ENCODE peak calls at places on chromosomes 2 and 18, in nine cellular contexts. H is upper lobe of left lung, Y is H1, L is ovary, Z is transverse colon, R is K562, V is A549, U is sigmoid colon, Q is stomach. O is an unnamed sample.

GRCh38 chr2:83081835-83082522 is 1377.1 kb downstream of the SUCLG1 start:
- DNase-seq in H (no peak), Y (no peak), L (no peak), Z (no peak), R (no peak), V (no peak), U (no peak), Q (no peak), O (no peak)

GRCh38 chr2:46428911-46429436 is 50.4 kb upstream of the TMEM247 start:
- DNase-seq in H (no peak), Y (no peak), L (no peak), Z (no peak), R (peak; percentile 92), V (no peak), U (no peak), Q (no peak), O (no peak)

GRCh38 chr2:223980397-223980735 is 23.1 kb downstream of the MRPL44 start:
- DNase-seq in H (no peak), Y (no peak), L (no peak), Z (no peak), R (no peak), V (no peak), U (no peak), Q (no peak), O (no peak)

GRCh38 chr2:14756981-14757657 is 124.6 kb downstream of the LRATD1 start:
- DNase-seq in H (no peak), Y (no peak), L (no peak), Z (no peak), R (no peak), V (no peak), U (no peak), Q (no peak), O (no peak)

GRCh38 chr2:69565431-69565839 is 78.1 kb downstream of the AAK1 start:
- DNase-seq in H (peak; percentile 54), Y (peak; percentile 39), L (peak; percentile 44), Z (peak; percentile 64), R (peak; percentile 78), V (peak; percentile 50), U (peak; percentile 64), Q (peak; percentile 57), O (no peak)

GRCh38 chr2:205686231-205687017 is 4.1 kb downstream of the NRP2 start:
- DNase-seq in H (no peak), Y (no peak), L (no peak), Z (no peak), R (no peak), V (no peak), U (peak; percentile 72), Q (no peak), O (no peak)

GRCh38 chr2:223970343-223971128 is 13.3 kb downstream of the MRPL44 start:
- DNase-seq in H (no peak), Y (no peak), L (no peak), Z (no peak), R (no peak), V (no peak), U (no peak), Q (peak; percentile 32), O (peak; percentile 89)

GRCh38 chr18:77138270-77138669 is 5.7 kb upstream of the MBP start:
- DNase-seq in H (peak; percentile 65), Y (no peak), L (no peak), Z (no peak), R (no peak), V (no peak), U (no peak), Q (peak; percentile 72), O (no peak)

GRCh38 chr2:66661253-66662173 is 226.6 kb downstream of the MEIS1 start:
- DNase-seq in H (no peak), Y (no peak), L (no peak), Z (no peak), R (no peak), V (no peak), U (no peak), Q (no peak), O (no peak)

GRCh38 chr2:178277741-178278197 is 83.5 kb downstream of the OSBPL6 start:
- DNase-seq in H (no peak), Y (no peak), L (no peak), Z (no peak), R (peak; percentile 60), V (no peak), U (no peak), Q (no peak), O (no peak)

GRCh38 chr18:26483633-26484032 is 64.7 kb downstream of the KCTD1 start:
- DNase-seq in H (no peak), Y (no peak), L (no peak), Z (no peak), R (no peak), V (no peak), U (no peak), Q (no peak), O (no peak)

GRCh38 chr2:190139371-190139770 is 76.8 kb upstream of the MSTN start:
- DNase-seq in H (no peak), Y (no peak), L (no peak), Z (no peak), R (no peak), V (no peak), U (no peak), Q (no peak), O (no peak)

GRCh38 chr18:35692866-35693265 is 111.3 kb downstream of the GALNT1 start:
- DNase-seq in H (no peak), Y (no peak), L (no peak), Z (no peak), R (no peak), V (no peak), U (no peak), Q (no peak), O (no peak)

GRCh38 chr2:114022360-114023085 is 132.6 kb downstream of the ACTR3 start:
- DNase-seq in H (no peak), Y (no peak), L (no peak), Z (no peak), R (no peak), V (no peak), U (no peak), Q (no peak), O (no peak)

GRCh38 chr2:234863043-234863934 is 88.5 kb upstream of the SH3BP4 start:
- DNase-seq in H (no peak), Y (no peak), L (peak; percentile 71), Z (peak; percentile 19), R (no peak), V (peak; percentile 65), U (peak; percentile 70), Q (no peak), O (peak; percentile 27)

GRCh38 chr18:76803814-76804213 is 18.5 kb upstream of the ZNF236 start:
- DNase-seq in H (peak; percentile 46), Y (no peak), L (peak; percentile 65), Z (peak; percentile 74), R (peak; percentile 64), V (peak; percentile 55), U (peak; percentile 77), Q (peak; percentile 67), O (peak; percentile 81)

GRCh38 chr2:216713691-216714411 is 18.5 kb upstream of the IGFBP5 start:
- DNase-seq in H (no peak), Y (no peak), L (peak; percentile 74), Z (no peak), R (no peak), V (peak; percentile 15), U (peak; percentile 76), Q (no peak), O (peak; percentile 41)

GRCh38 chr2:227724394-227725039 is at the start of gene SCYGR6:
- DNase-seq in H (no peak), Y (no peak), L (no peak), Z (no peak), R (no peak), V (no peak), U (no peak), Q (no peak), O (no peak)

GRCh38 chr18:74524097-74524496 is 10.2 kb upstream of the CNDP1 start:
- DNase-seq in H (no peak), Y (no peak), L (no peak), Z (peak; percentile 42), R (no peak), V (no peak), U (peak; percentile 59), Q (peak; percentile 24), O (no peak)

GRCh38 chr2:237686659-237687136 is 59.3 kb downstream of the LRRFIP1 start:
- DNase-seq in H (peak; percentile 68), Y (no peak), L (no peak), Z (no peak), R (no peak), V (no peak), U (peak; percentile 70), Q (no peak), O (no peak)

DNA sequence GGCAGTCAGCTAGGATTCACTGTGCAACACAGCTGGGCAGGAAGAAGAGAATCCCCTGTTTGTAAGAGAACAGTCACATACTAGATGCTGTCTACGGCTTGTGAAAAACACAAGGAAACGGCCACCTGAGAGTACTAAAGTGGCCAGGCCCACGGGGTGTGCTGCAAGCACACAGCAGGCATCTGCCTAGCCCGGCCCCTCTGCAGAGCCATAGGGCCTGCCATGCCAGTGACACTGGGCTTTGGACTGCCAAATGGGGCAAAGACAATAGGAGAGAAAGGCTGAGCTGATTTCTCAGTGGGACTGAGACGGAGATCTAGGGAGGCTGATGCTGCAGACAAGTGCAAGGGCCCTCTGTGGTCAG is 10.3 kb downstream of the TUBB6 start:
- DNase-seq in H (no peak), Y (no peak), L (no peak), Z (no peak), R (peak; percentile 4), V (no peak), U (peak; percentile 72), Q (no peak), O (no peak)
- TF ChIP-seq EP300 in H (no peak), Y (no peak), L (no peak), Z (no peak), R (no peak), V (no peak), U (no peak), Q (no peak), O (no peak)

GRCh38 chr2:110149330-110150220 is 34.0 kb upstream of the MALL start:
- DNase-seq in H (no peak), Y (no peak), L (no peak), Z (no peak), R (no peak), V (peak; percentile 27), U (no peak), Q (no peak), O (no peak)
- TF ChIP-seq POLR2A in H (no peak), Y (no peak), L (no peak), Z (no peak), R (no peak), V (no peak), U (no peak), Q (no peak), O (no peak)

DNA sequence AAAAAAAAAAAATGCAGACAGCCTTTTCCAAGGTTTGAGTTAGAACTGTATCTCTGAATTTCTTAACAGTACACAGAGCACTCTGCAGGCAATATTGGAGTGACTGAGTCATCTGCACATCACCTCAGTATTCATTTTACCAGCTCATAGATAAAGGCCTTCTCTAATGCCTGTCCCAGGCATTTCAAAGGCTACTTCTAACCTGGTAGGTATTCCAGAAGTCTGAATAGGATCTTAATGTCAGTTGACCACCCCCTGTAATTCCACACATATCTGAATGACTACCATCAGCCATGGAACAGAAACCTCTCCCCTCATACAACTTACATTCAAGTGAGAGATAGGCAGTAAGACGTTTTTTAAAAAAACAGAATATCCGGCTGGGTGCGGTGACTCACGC is 9.0 kb downstream of the METTL21A start:
- DNase-seq in H (no peak), Y (no peak), L (no peak), Z (no peak), R (no peak), V (no peak), U (no peak), Q (no peak), O (no peak)
- TF ChIP-seq EP300 in H (no peak), Y (no peak), L (no peak), Z (no peak), R (no peak), V (no peak), U (no peak), Q (no peak), O (no peak)

GRCh38 chr2:120321721-120322284 is 24.1 kb upstream of the INHBB start:
- DNase-seq in H (no peak), Y (no peak), L (no peak), Z (no peak), R (no peak), V (no peak), U (no peak), Q (no peak), O (no peak)
- TF ChIP-seq POLR2A in H (no peak), Y (no peak), L (no peak), Z (no peak), R (no peak), V (no peak), U (no peak), Q (no peak), O (no peak)

O was measured in tibial nerve.